ENCODE peak calls at places on chromosome 14, in seven cellular contexts. One of them, this sample, is unnamed.

GRCh38 chr14:90587918-90588317 is 191.1 kb downstream of the CALM1 start:
- DNase-seq in PC-3: no peak
- DNase-seq in fibroblast of lung: no peak
- DNase-seq in foreskin keratinocyte: no peak
- DNase-seq in transverse colon: no peak
- DNase-seq in bronchial epithelial cell: no peak
- DNase-seq in GM12878: no peak
- DNase-seq in this sample: no peak

GRCh38 chr14:34930591-34931069 is 52.2 kb upstream of the SRP54 start:
- DNase-seq in PC-3: no peak
- DNase-seq in fibroblast of lung: no peak
- DNase-seq in foreskin keratinocyte: no peak
- DNase-seq in transverse colon: no peak
- DNase-seq in bronchial epithelial cell: no peak
- DNase-seq in GM12878: peak; percentile 36
- DNase-seq in this sample: no peak

GRCh38 chr14:103480595-103480994 is 42.0 kb downstream of the CKB start:
- DNase-seq in PC-3: no peak
- DNase-seq in fibroblast of lung: no peak
- DNase-seq in foreskin keratinocyte: no peak
- DNase-seq in transverse colon: no peak
- DNase-seq in bronchial epithelial cell: no peak
- DNase-seq in GM12878: peak; percentile 55
- DNase-seq in this sample: no peak

GRCh38 chr14:52117433-52117832 is 48.6 kb upstream of the NID2 start:
- DNase-seq in PC-3: no peak
- DNase-seq in fibroblast of lung: peak; percentile 57
- DNase-seq in foreskin keratinocyte: no peak
- DNase-seq in transverse colon: no peak
- DNase-seq in bronchial epithelial cell: no peak
- DNase-seq in GM12878: no peak
- DNase-seq in this sample: no peak

GRCh38 chr14:82999802-83000201 is 1466.1 kb upstream of the SEL1L start:
- DNase-seq in PC-3: no peak
- DNase-seq in fibroblast of lung: peak; percentile 14
- DNase-seq in foreskin keratinocyte: no peak
- DNase-seq in transverse colon: no peak
- DNase-seq in bronchial epithelial cell: peak; percentile 10
- DNase-seq in GM12878: no peak
- DNase-seq in this sample: no peak

GRCh38 chr14:93528884-93529558 is 98.3 kb downstream of the UNC79 start:
- DNase-seq in PC-3: peak; percentile 55
- DNase-seq in fibroblast of lung: no peak
- DNase-seq in foreskin keratinocyte: peak; percentile 37
- DNase-seq in transverse colon: no peak
- DNase-seq in bronchial epithelial cell: peak; percentile 72
- DNase-seq in GM12878: no peak
- DNase-seq in this sample: no peak

GRCh38 chr14:41605550-41606248 is 977 bp upstream of the LRFN5 start:
- DNase-seq in PC-3: no peak
- DNase-seq in fibroblast of lung: peak; percentile 61
- DNase-seq in foreskin keratinocyte: no peak
- DNase-seq in transverse colon: no peak
- DNase-seq in bronchial epithelial cell: no peak
- DNase-seq in GM12878: no peak
- DNase-seq in this sample: no peak

GRCh38 chr14:88322505-88323085 is 474 bp downstream of the KCNK10 start:
- DNase-seq in PC-3: no peak
- DNase-seq in fibroblast of lung: no peak
- DNase-seq in foreskin keratinocyte: peak; percentile 27
- DNase-seq in transverse colon: no peak
- DNase-seq in bronchial epithelial cell: no peak
- DNase-seq in GM12878: no peak
- DNase-seq in this sample: no peak

GRCh38 chr14:90520326-90520725 is 123.5 kb downstream of the CALM1 start:
- DNase-seq in PC-3: no peak
- DNase-seq in fibroblast of lung: no peak
- DNase-seq in foreskin keratinocyte: no peak
- DNase-seq in transverse colon: no peak
- DNase-seq in bronchial epithelial cell: no peak
- DNase-seq in GM12878: no peak
- DNase-seq in this sample: no peak

GRCh38 chr14:51094901-51095853 is at the start of gene TRIM9:
- DNase-seq in PC-3: peak; percentile 99
- DNase-seq in fibroblast of lung: peak; percentile 94
- DNase-seq in foreskin keratinocyte: peak; percentile 86
- DNase-seq in transverse colon: peak; percentile 96
- DNase-seq in bronchial epithelial cell: peak; percentile 93
- DNase-seq in GM12878: peak; percentile 64
- DNase-seq in this sample: peak; percentile 97

GRCh38 chr14:78688503-78688902 is 518.3 kb downstream of the NRXN3 start:
- DNase-seq in PC-3: no peak
- DNase-seq in fibroblast of lung: no peak
- DNase-seq in foreskin keratinocyte: no peak
- DNase-seq in transverse colon: no peak
- DNase-seq in bronchial epithelial cell: no peak
- DNase-seq in GM12878: no peak
- DNase-seq in this sample: no peak

GRCh38 chr14:105501504-105502291 is 10.7 kb downstream of the TEDC1 start:
- DNase-seq in PC-3: no peak
- DNase-seq in fibroblast of lung: no peak
- DNase-seq in foreskin keratinocyte: no peak
- DNase-seq in transverse colon: no peak
- DNase-seq in bronchial epithelial cell: no peak
- DNase-seq in GM12878: no peak
- DNase-seq in this sample: no peak

GRCh38 chr14:44170554-44170953 is 336.5 kb downstream of the FSCB start:
- DNase-seq in PC-3: no peak
- DNase-seq in fibroblast of lung: no peak
- DNase-seq in foreskin keratinocyte: no peak
- DNase-seq in transverse colon: peak; percentile 31
- DNase-seq in bronchial epithelial cell: no peak
- DNase-seq in GM12878: no peak
- DNase-seq in this sample: no peak

GRCh38 chr14:91392623-91393303 is 24.9 kb downstream of the CCDC88C start:
- DNase-seq in PC-3: no peak
- DNase-seq in fibroblast of lung: no peak
- DNase-seq in foreskin keratinocyte: peak; percentile 82
- DNase-seq in transverse colon: no peak
- DNase-seq in bronchial epithelial cell: peak; percentile 57
- DNase-seq in GM12878: no peak
- DNase-seq in this sample: no peak

GRCh38 chr14:76498536-76498935 is 122.6 kb downstream of the ESRRB start:
- DNase-seq in PC-3: no peak
- DNase-seq in fibroblast of lung: no peak
- DNase-seq in foreskin keratinocyte: no peak
- DNase-seq in transverse colon: no peak
- DNase-seq in bronchial epithelial cell: no peak
- DNase-seq in GM12878: no peak
- DNase-seq in this sample: no peak

GRCh38 chr14:104505085-104506074 is 74.2 kb upstream of the C14orf180 start:
- DNase-seq in PC-3: no peak
- DNase-seq in fibroblast of lung: no peak
- DNase-seq in foreskin keratinocyte: no peak
- DNase-seq in transverse colon: no peak
- DNase-seq in bronchial epithelial cell: no peak
- DNase-seq in GM12878: no peak
- DNase-seq in this sample: no peak

GRCh38 chr14:39372656-39373055 is 59.6 kb downstream of the FBXO33 start:
- DNase-seq in PC-3: no peak
- DNase-seq in fibroblast of lung: peak; percentile 20
- DNase-seq in foreskin keratinocyte: no peak
- DNase-seq in transverse colon: no peak
- DNase-seq in bronchial epithelial cell: no peak
- DNase-seq in GM12878: no peak
- DNase-seq in this sample: no peak

GRCh38 chr14:39847191-39847590 is 415.0 kb upstream of the FBXO33 start:
- DNase-seq in PC-3: peak; percentile 11
- DNase-seq in fibroblast of lung: no peak
- DNase-seq in foreskin keratinocyte: no peak
- DNase-seq in transverse colon: no peak
- DNase-seq in bronchial epithelial cell: no peak
- DNase-seq in GM12878: no peak
- DNase-seq in this sample: no peak

GRCh38 chr14:28157887-28158791 is 608.4 kb upstream of the FOXG1 start:
- DNase-seq in PC-3: no peak
- DNase-seq in fibroblast of lung: no peak
- DNase-seq in foreskin keratinocyte: no peak
- DNase-seq in transverse colon: no peak
- DNase-seq in bronchial epithelial cell: no peak
- DNase-seq in GM12878: no peak
- DNase-seq in this sample: no peak

GRCh38 chr14:68846466-68846865 is 53.6 kb upstream of the ZFP36L1 start:
- DNase-seq in PC-3: no peak
- DNase-seq in fibroblast of lung: no peak
- DNase-seq in foreskin keratinocyte: no peak
- DNase-seq in transverse colon: no peak
- DNase-seq in bronchial epithelial cell: no peak
- DNase-seq in GM12878: no peak
- DNase-seq in this sample: no peak

DNA sequence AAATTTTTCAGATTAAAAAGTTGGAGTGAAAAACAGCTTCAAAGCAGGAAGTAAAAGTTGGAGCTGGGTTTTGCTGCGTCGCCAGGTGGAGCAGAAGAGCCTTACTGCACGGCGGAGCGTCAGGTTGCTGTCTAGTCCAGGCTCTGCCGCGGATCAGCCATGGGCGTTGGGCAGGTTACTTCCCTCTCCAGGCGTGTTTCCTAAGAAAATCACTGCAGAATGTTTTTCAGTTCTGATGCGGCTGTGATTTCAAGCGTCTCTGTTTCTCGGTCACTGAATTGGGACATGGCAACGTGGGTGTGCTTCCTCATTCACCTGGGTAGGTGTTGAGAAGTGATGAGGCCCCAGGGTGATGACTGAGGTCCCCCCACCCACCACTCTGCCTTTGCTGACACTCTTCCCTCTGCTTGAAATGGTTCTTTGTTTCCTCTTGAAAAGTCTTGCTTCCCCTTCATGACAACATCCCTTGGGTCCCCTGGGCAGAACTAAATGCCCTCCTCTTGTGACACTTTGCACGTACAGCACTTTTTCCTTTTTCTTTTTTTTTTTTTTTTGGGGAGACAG is 7.6 kb downstream of the EVL start:
- DNase-seq in PC-3: peak; percentile 62
- DNase-seq in fibroblast of lung: no peak
- DNase-seq in foreskin keratinocyte: peak; percentile 50
- DNase-seq in transverse colon: peak; percentile 75
- DNase-seq in bronchial epithelial cell: peak; percentile 67
- DNase-seq in GM12878: no peak
- DNase-seq in this sample: no peak
- TF ChIP-seq CTCF in PC-3: peak; percentile 62
- TF ChIP-seq CTCF in fibroblast of lung: no peak
- TF ChIP-seq CTCF in foreskin keratinocyte: peak; percentile 95
- TF ChIP-seq CTCF in transverse colon: peak; percentile 23
- TF ChIP-seq CTCF in bronchial epithelial cell: peak; percentile 93
- TF ChIP-seq CTCF in GM12878: peak; percentile 64
- TF ChIP-seq CTCF in this sample: no peak

GRCh38 chr14:74980746-74981661 is 21.7 kb upstream of the EIF2B2 start:
- DNase-seq in PC-3: peak; percentile 43
- DNase-seq in fibroblast of lung: peak; percentile 64
- DNase-seq in foreskin keratinocyte: no peak
- DNase-seq in transverse colon: no peak
- DNase-seq in bronchial epithelial cell: no peak
- DNase-seq in GM12878: no peak
- DNase-seq in this sample: no peak

GRCh38 chr14:74980398-74980745 is 22.3 kb upstream of the EIF2B2 start:
- DNase-seq in PC-3: no peak
- DNase-seq in fibroblast of lung: no peak
- DNase-seq in foreskin keratinocyte: no peak
- DNase-seq in transverse colon: no peak
- DNase-seq in bronchial epithelial cell: no peak
- DNase-seq in GM12878: no peak
- DNase-seq in this sample: no peak

GRCh38 chr14:74978416-74978947 is 23.1 kb upstream of the PGF start:
- DNase-seq in PC-3: peak; percentile 61
- DNase-seq in fibroblast of lung: no peak
- DNase-seq in foreskin keratinocyte: peak; percentile 52
- DNase-seq in transverse colon: no peak
- DNase-seq in bronchial epithelial cell: no peak
- DNase-seq in GM12878: no peak
- DNase-seq in this sample: no peak

GRCh38 chr14:74979029-74979428 is 23.6 kb upstream of the PGF start:
- DNase-seq in PC-3: peak; percentile 40
- DNase-seq in fibroblast of lung: no peak
- DNase-seq in foreskin keratinocyte: peak; percentile 47
- DNase-seq in transverse colon: no peak
- DNase-seq in bronchial epithelial cell: no peak
- DNase-seq in GM12878: no peak
- DNase-seq in this sample: no peak

GRCh38 chr14:74979442-74980397 is 23.0 kb upstream of the EIF2B2 start:
- DNase-seq in PC-3: peak; percentile 37
- DNase-seq in fibroblast of lung: peak; percentile 38
- DNase-seq in foreskin keratinocyte: peak; percentile 73
- DNase-seq in transverse colon: no peak
- DNase-seq in bronchial epithelial cell: peak; percentile 75
- DNase-seq in GM12878: no peak
- DNase-seq in this sample: no peak
- TF ChIP-seq CTCF in PC-3: no peak
- TF ChIP-seq CTCF in fibroblast of lung: peak; percentile 9
- TF ChIP-seq CTCF in foreskin keratinocyte: peak; percentile 51
- TF ChIP-seq CTCF in transverse colon: no peak
- TF ChIP-seq CTCF in bronchial epithelial cell: peak; percentile 27
- TF ChIP-seq CTCF in GM12878: no peak
- TF ChIP-seq CTCF in this sample: no peak

GRCh38 chr14:59267046-59267445 is 78.6 kb downstream of the DAAM1 start:
- DNase-seq in PC-3: no peak
- DNase-seq in fibroblast of lung: no peak
- DNase-seq in foreskin keratinocyte: no peak
- DNase-seq in transverse colon: no peak
- DNase-seq in bronchial epithelial cell: no peak
- DNase-seq in GM12878: no peak
- DNase-seq in this sample: no peak

GRCh38 chr14:59268011-59268410 is 79.5 kb downstream of the DAAM1 start:
- DNase-seq in PC-3: peak; percentile 99
- DNase-seq in fibroblast of lung: peak; percentile 24
- DNase-seq in foreskin keratinocyte: peak; percentile 75
- DNase-seq in transverse colon: no peak
- DNase-seq in bronchial epithelial cell: peak; percentile 61
- DNase-seq in GM12878: no peak
- DNase-seq in this sample: peak; percentile 21

GRCh38 chr14:59265808-59266207 is 77.3 kb downstream of the DAAM1 start:
- DNase-seq in PC-3: peak; percentile 94
- DNase-seq in fibroblast of lung: no peak
- DNase-seq in foreskin keratinocyte: peak; percentile 78
- DNase-seq in transverse colon: peak; percentile 35
- DNase-seq in bronchial epithelial cell: peak; percentile 85
- DNase-seq in GM12878: no peak
- DNase-seq in this sample: no peak

GRCh38 chr14:59261334-59261733 is 72.9 kb downstream of the DAAM1 start:
- DNase-seq in PC-3: no peak
- DNase-seq in fibroblast of lung: no peak
- DNase-seq in foreskin keratinocyte: no peak
- DNase-seq in transverse colon: no peak
- DNase-seq in bronchial epithelial cell: no peak
- DNase-seq in GM12878: no peak
- DNase-seq in this sample: no peak

GRCh38 chr14:59262717-59263469 is 74.4 kb downstream of the DAAM1 start:
- DNase-seq in PC-3: peak; percentile 77
- DNase-seq in fibroblast of lung: no peak
- DNase-seq in foreskin keratinocyte: no peak
- DNase-seq in transverse colon: peak; percentile 61
- DNase-seq in bronchial epithelial cell: no peak
- DNase-seq in GM12878: no peak
- DNase-seq in this sample: no peak
- TF ChIP-seq CTCF in PC-3: peak; percentile 84
- TF ChIP-seq CTCF in fibroblast of lung: no peak
- TF ChIP-seq CTCF in foreskin keratinocyte: peak; percentile 15
- TF ChIP-seq CTCF in transverse colon: peak; percentile 65
- TF ChIP-seq CTCF in bronchial epithelial cell: peak; percentile 8
- TF ChIP-seq CTCF in GM12878: peak; percentile 22
- TF ChIP-seq CTCF in this sample: no peak

GRCh38 chr14:64963611-64964010 is 8.5 kb downstream of the RAB15 start:
- DNase-seq in PC-3: no peak
- DNase-seq in fibroblast of lung: no peak
- DNase-seq in foreskin keratinocyte: no peak
- DNase-seq in transverse colon: no peak
- DNase-seq in bronchial epithelial cell: no peak
- DNase-seq in GM12878: no peak
- DNase-seq in this sample: no peak
- TF ChIP-seq CTCF in PC-3: no peak
- TF ChIP-seq CTCF in fibroblast of lung: no peak
- TF ChIP-seq CTCF in foreskin keratinocyte: peak; percentile 12
- TF ChIP-seq CTCF in transverse colon: no peak
- TF ChIP-seq CTCF in bronchial epithelial cell: no peak
- TF ChIP-seq CTCF in GM12878: no peak
- TF ChIP-seq CTCF in this sample: no peak

This sample was measured in Calu3.